ENCODE peak calls at places on chromosomes 7 and 10, in four cellular contexts. Y, X, F and D are unnamed samples.

GRCh38 chr10:33132626-33133025 is 174.6 kb upstream of the ITGB1 start:
- DNase-seq in Y (no peak), X (no peak), F (no peak), D (no peak)

GRCh38 chr7:55349126-55349525 is 16.0 kb upstream of the LANCL2 start:
- DNase-seq in X (no peak), Y (no peak), F (peak), D (no peak)

GRCh38 chr7:156969972-156970420 is 20.5 kb downstream of the NOM1 start:
- DNase-seq in F (peak), Y (no peak), X (no peak), D (no peak)

GRCh38 chr10:58546137-58546536 is 33.5 kb downstream of the BICC1 start:
- DNase-seq in X (no peak), F (no peak), Y (no peak), D (no peak)

GRCh38 chr10:85786401-85786899 is 580.1 kb downstream of the GRID1 start:
- DNase-seq in F (no peak), Y (no peak), X (no peak), D (no peak)

GRCh38 chr7:5315761-5316160 is 33.0 kb downstream of the SLC29A4 start:
- DNase-seq in X (no peak), Y (no peak), F (no peak), D (no peak)

GRCh38 chr10:35194906-35195305 is 68.3 kb downstream of the CREM start:
- DNase-seq in X (no peak), Y (no peak), F (peak), D (no peak)

GRCh38 chr10:124064676-124065075 is 28.7 kb downstream of the CHST15 start:
- DNase-seq in X (no peak), Y (no peak), F (peak), D (peak)

GRCh38 chr10:80684217-80684616 is 146.5 kb downstream of the SH2D4B start:
- DNase-seq in X (no peak), F (peak), Y (no peak), D (no peak)

GRCh38 chr10:23096814-23097549 is 1.6 kb downstream of the MSRB2 start:
- DNase-seq in Y (peak), X (peak), F (peak), D (peak)

GRCh38 chr10:87659571-87660483 is at the start of gene PAPSS2:
- DNase-seq in X (peak), Y (peak), F (peak), D (peak)

GRCh38 chr7:155000795-155001194 is 2.1 kb downstream of the PAXIP1 start:
- DNase-seq in F (no peak), Y (no peak), X (no peak), D (no peak)

GRCh38 chr10:110209926-110210662 is 2.7 kb downstream of the MXI1 start:
- DNase-seq in Y (peak), F (peak), X (peak), D (peak)

GRCh38 chr10:105473170-105473569 is 832.1 kb downstream of the SORCS3 start:
- DNase-seq in Y (no peak), X (no peak), F (no peak), D (no peak)

GRCh38 chr10:22268503-22268902 is 47.7 kb upstream of the COMMD3 start:
- DNase-seq in F (no peak), Y (no peak), X (no peak), D (no peak)

GRCh38 chr10:67883710-67884312 is 645 bp upstream of the SIRT1 start:
- DNase-seq in F (no peak), X (no peak), Y (no peak), D (no peak)

GRCh38 chr10:73339436-73339835 is 19.2 kb downstream of the CFAP70 start:
- DNase-seq in X (no peak), F (no peak), Y (no peak), D (no peak)

GRCh38 chr7:55066479-55066878 is 47.7 kb downstream of the EGFR start:
- DNase-seq in X (no peak), F (no peak), Y (no peak), D (no peak)

GRCh38 chr7:23712368-23713284 is 2.6 kb downstream of the STK31 start:
- DNase-seq in Y (no peak), X (no peak), F (peak), D (no peak)

GRCh38 chr7:138837627-138838026 is 39.6 kb upstream of the ATP6V0A4 start:
- DNase-seq in Y (no peak), X (no peak), F (peak), D (no peak)

GRCh38 chr7:39172137-39172536 is 194.4 kb downstream of the POU6F2 start:
- DNase-seq in F (no peak), Y (no peak), X (no peak), D (no peak)

GRCh38 chr7:10706875-10707493 is 266.7 kb upstream of the PHF14 start:
- DNase-seq in Y (no peak), X (no peak), F (no peak), D (no peak)

GRCh38 chr7:84362828-84363227 is 168.2 kb upstream of the SEMA3A start:
- DNase-seq in X (no peak), Y (no peak), F (no peak), D (no peak)

GRCh38 chr7:27873981-27874957 is 134.3 kb downstream of the TAX1BP1 start:
- DNase-seq in F (peak), X (no peak), Y (no peak), D (peak)

GRCh38 chr7:152459724-152460251 is 24.0 kb upstream of the KMT2C start:
- DNase-seq in X (no peak), F (no peak), Y (no peak), D (peak)

GRCh38 chr10:46097576-46098317 is 51.7 kb upstream of the MSMB start:
- DNase-seq in F (no peak), X (no peak), Y (no peak), D (no peak)

GRCh38 chr7:18257711-18258110 is 230.1 kb upstream of the PRPS1L1 start:
- DNase-seq in Y (no peak), F (peak), X (peak), D (no peak)

GRCh38 chr10:5656737-5657579 is 9.4 kb downstream of the ASB13 start:
- DNase-seq in F (no peak), X (no peak), Y (no peak), D (no peak)

GRCh38 chr7:111229181-111229740 is 138.3 kb downstream of the LRRN3 start:
- DNase-seq in X (no peak), Y (no peak), F (no peak), D (no peak)

GRCh38 chr10:32744321-32744720 is 213.7 kb downstream of the ITGB1 start:
- DNase-seq in F (no peak), X (no peak), Y (no peak), D (no peak)

GRCh38 chr7:41699532-41699931 is 3.4 kb downstream of the INHBA start:
- DNase-seq in Y (no peak), F (peak), X (peak), D (peak)

GRCh38 chr7:490461-491291 is 29.0 kb downstream of the PDGFA start:
- DNase-seq in F (no peak), Y (peak), X (no peak), D (peak)

GRCh38 chr7:16785846-16786245 is 19.0 kb downstream of the AGR2 start:
- DNase-seq in F (no peak), X (no peak), Y (no peak), D (no peak)

GRCh38 chr10:60521974-60522405 is 132.3 kb upstream of the ANK3 start:
- DNase-seq in F (peak), Y (no peak), X (no peak), D (no peak)

GRCh38 chr10:127928021-127928806 is 21.3 kb downstream of the PTPRE start:
- DNase-seq in Y (peak), X (no peak), F (peak), D (no peak)

GRCh38 chr7:127932496-127932895 is 98.7 kb downstream of the LRRC4 start:
- DNase-seq in Y (no peak), F (no peak), X (no peak), D (no peak)

GRCh38 chr7:157471259-157472125 is 134.7 kb downstream of the DNAJB6 start:
- DNase-seq in Y (peak), X (no peak), F (no peak), D (no peak)

DNA sequence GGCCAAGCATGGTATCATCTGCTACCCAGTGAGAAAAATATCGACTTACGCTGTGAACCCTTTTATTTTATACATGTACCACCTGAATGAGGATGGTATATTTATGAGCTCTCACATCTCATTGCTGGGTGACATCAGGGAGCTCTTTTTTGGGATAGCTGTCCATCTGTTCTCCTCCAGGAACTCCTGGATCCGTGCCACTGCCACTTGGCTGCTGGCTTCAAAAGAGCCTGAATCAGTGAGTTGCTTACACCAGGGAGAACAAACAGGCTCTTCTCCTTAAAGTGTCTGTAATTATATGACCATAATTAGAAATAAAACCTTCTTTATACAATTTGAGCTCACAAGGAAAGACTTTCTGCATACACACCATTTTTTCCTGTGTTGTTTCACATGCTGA is 106.2 kb downstream of the KAT6B start:
- DNase-seq in X (peak), F (no peak), Y (peak), D (peak)
- H3K27ac ChIP-seq in X (peak), F (no peak), Y (peak), D (no peak)

GRCh38 chr7:142806021-142806353 is 35.2 kb downstream of the PRSS2 start:
- DNase-seq in F (no peak), Y (no peak), X (no peak), D (no peak)
- H3K27ac ChIP-seq in F (no peak), Y (no peak), X (no peak), D (no peak)

GRCh38 chr10:78937800-78938694 is 130.7 kb upstream of the ZMIZ1 start:
- DNase-seq in X (no peak), Y (no peak), F (no peak), D (no peak)

GRCh38 chr10:78934994-78935602 is 133.7 kb upstream of the ZMIZ1 start:
- DNase-seq in F (no peak), X (no peak), Y (no peak), D (peak)

GRCh38 chr10:78937388-78937787 is 131.4 kb upstream of the ZMIZ1 start:
- DNase-seq in X (no peak), F (peak), Y (no peak), D (no peak)

GRCh38 chr10:78935697-78936407 is 132.9 kb upstream of the ZMIZ1 start:
- DNase-seq in F (peak), Y (no peak), X (no peak), D (no peak)

GRCh38 chr10:78936412-78937342 is 132.1 kb upstream of the ZMIZ1 start:
- DNase-seq in X (no peak), Y (no peak), F (no peak), D (no peak)
- H3K27ac ChIP-seq in X (no peak), Y (peak), F (no peak), D (no peak)

DNA sequence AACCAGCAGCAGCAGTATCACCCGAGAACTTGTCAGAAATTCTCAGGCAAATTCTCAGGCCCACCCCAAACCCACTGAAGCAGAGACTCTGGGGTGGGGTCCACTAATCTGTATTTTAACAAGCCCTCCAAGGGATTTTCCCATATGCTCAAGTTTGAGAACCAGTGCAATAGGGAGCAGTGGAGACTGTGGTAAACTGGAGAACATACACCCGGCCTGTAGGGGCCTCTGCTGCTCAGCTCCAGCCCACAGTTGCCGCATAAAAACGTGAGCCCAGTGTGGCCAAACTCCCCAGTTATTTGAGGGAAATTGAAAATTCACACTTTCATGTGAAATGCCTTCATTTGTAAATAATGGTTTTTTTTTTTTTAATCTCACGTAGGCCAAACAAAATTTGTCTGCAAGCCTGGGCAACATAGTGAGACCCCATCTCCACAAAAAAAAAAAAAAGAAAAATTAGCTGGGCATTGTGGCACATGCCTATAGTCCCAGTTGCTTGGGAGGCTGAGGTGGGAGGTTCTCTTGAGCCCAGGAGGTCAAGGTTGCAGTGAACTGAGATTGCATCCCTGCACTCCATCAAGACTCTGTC is 97.6 kb upstream of the ZMIZ1 start:
- DNase-seq in X (no peak), F (no peak), Y (no peak), D (no peak)
- H3K27ac ChIP-seq in X (no peak), F (no peak), Y (peak), D (no peak)

GRCh38 chr7:91043924-91044660 is 220.1 kb upstream of the FZD1 start:
- DNase-seq in X (no peak), Y (no peak), F (no peak), D (no peak)
- H3K27ac ChIP-seq in X (no peak), Y (no peak), F (no peak), D (no peak)

DNA sequence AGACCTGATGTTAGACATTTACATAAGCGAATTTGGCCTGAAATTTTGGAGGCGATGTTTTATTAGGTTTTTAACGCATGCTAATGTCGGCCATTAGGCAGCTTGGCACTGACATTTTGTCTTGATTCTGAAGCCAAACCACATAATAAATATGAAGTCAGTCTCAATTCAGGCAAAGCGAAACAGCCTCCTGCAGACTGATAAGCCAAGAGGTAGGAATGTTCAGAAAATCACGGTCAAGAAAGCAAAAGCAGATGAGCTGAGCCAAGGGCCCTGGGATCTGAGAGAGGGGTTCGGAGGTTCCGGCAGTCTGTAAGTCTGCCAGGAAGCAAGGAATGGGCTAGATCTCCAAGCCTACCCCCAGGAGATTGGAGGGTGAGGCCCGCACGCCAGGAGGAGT is 240.7 kb downstream of the PRPF18 start:
- DNase-seq in X (no peak), Y (no peak), F (peak), D (no peak)
- H3K27ac ChIP-seq in X (no peak), Y (no peak), F (no peak), D (peak)

GRCh38 chr7:77416621-77417371 is 647 bp upstream of the GSAP start:
- DNase-seq in F (no peak), X (no peak), Y (no peak), D (no peak)

GRCh38 chr7:77413128-77413527 is 3.0 kb downstream of the GSAP start:
- DNase-seq in F (no peak), Y (no peak), X (no peak), D (no peak)

GRCh38 chr7:77413861-77414424 is 2.2 kb downstream of the GSAP start:
- DNase-seq in Y (no peak), X (no peak), F (peak), D (no peak)

GRCh38 chr7:77415822-77416620 is at the start of gene GSAP:
- DNase-seq in F (peak), Y (peak), X (peak), D (peak)

DNA sequence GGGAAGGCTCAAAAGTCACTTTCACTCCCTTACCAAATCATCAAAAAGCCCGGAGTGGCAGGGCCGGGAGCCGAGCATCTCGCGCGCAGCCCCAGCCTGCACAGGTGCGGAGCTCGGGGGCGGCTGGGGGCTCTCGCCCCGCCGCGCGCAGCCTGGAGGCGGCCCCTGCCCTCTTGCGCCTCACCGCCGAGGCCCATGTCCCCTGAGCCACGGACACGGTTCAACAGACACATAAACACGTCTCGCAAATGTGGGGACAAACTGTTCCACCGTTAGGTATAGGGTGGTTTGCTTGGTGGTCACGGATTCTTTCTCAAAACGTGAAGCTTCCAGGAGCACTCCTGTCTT is 701 bp downstream of the GSAP start:
- DNase-seq in Y (no peak), X (no peak), F (no peak), D (no peak)
- H3K27ac ChIP-seq in Y (peak), X (peak), F (no peak), D (no peak)

GRCh38 chr10:113965077-113965476 is 78.6 kb upstream of the ADRB1 start:
- DNase-seq in F (no peak), X (no peak), Y (no peak), D (no peak)
- H3K27ac ChIP-seq in F (no peak), X (no peak), Y (no peak), D (no peak)

DNA sequence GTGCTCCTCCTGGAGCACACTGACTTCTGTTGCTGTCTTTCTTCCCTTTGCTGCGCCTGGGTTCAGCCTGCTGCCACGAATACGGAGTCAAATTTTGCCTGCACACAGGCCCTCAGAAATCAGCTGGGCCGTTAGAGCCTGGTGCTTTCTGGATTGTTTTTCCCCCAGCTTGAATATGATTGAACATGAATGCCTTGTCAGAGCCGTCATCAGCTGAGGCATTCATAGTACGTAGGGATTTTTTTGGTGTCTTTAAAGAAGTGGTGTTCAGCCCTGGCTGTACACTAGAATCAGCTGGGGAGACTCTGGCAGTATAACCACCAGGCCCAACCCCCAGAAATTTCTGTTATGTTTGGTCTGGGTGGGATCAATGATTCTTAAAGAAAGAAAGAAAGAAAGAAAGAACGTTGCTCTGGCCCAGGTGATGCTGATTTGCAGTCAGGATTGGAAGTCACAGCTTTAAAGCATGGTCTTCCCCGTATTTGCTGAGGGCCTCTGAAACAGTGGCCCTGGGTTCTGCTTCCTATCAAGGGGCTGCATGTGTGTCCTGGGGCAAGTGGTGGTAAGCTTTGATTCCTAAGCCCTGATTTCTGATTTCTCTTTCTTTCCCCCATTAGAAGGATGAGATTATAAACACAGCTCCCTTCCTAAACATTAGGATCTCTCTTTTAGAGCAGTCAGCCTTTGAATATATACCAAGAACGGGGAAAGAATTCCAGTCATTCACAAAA is 24.7 kb downstream of the NUB1 start:
- DNase-seq in F (peak), X (no peak), Y (peak), D (no peak)
- H3K27ac ChIP-seq in F (peak), X (no peak), Y (peak), D (peak)

GRCh38 chr7:121797283-121798037 is 75.5 kb upstream of the PTPRZ1 start:
- DNase-seq in Y (no peak), X (no peak), F (peak), D (no peak)
- H3K27ac ChIP-seq in Y (no peak), X (no peak), F (no peak), D (no peak)